ENCODE peak calls at places on chromosomes 2 and 18, in nine cellular contexts. X, D, M, T, W, G, I, L and Q are unnamed samples.

GRCh38 chr2:196399736-196400691 is 228.6 kb upstream of the STK17B start:
- DNase-seq in I (no peak), G (peak), W (peak), T (no peak), M (no peak), L (no peak), D (no peak), X (peak), Q (no peak)

GRCh38 chr2:220455389-220455788 is 828.0 kb downstream of the SLC4A3 start:
- DNase-seq in G (no peak), L (no peak), M (no peak), W (peak), I (no peak), D (no peak), X (peak), T (no peak), Q (no peak)

GRCh38 chr2:23256643-23257042 is 128.3 kb upstream of the KLHL29 start:
- DNase-seq in M (no peak), X (no peak), T (no peak), D (no peak), L (no peak), W (no peak), G (no peak), I (no peak), Q (no peak)

GRCh38 chr18:8948011-8948410 is 154.5 kb upstream of the NDUFV2 start:
- DNase-seq in X (no peak), D (no peak), L (no peak), T (no peak), I (no peak), W (no peak), M (no peak), G (no peak), Q (no peak)

GRCh38 chr2:217900010-217900779 is 102.6 kb downstream of the TNS1 start:
- DNase-seq in D (no peak), X (no peak), W (no peak), T (no peak), L (peak), G (no peak), M (no peak), I (no peak), Q (no peak)

GRCh38 chr2:222280795-222281194 is 18.0 kb downstream of the PAX3 start:
- DNase-seq in D (no peak), T (no peak), X (no peak), L (no peak), W (no peak), M (no peak), G (no peak), I (no peak), Q (no peak)

GRCh38 chr2:20443276-20443920 is 3.5 kb upstream of the RHOB start:
- DNase-seq in X (no peak), D (no peak), G (peak), M (no peak), I (no peak), L (no peak), T (no peak), W (peak), Q (no peak)

GRCh38 chr2:219381448-219381847 is 6.3 kb downstream of the DNPEP start:
- DNase-seq in D (no peak), X (no peak), T (no peak), M (no peak), W (no peak), L (no peak), G (no peak), I (no peak), Q (no peak)

GRCh38 chr2:162025121-162025911 is 48.7 kb downstream of the DPP4 start:
- DNase-seq in M (no peak), T (no peak), L (no peak), W (peak), X (peak), D (no peak), G (peak), I (no peak), Q (no peak)

GRCh38 chr2:112027767-112028166 is 27.3 kb upstream of the TMEM87B start:
- DNase-seq in T (no peak), L (no peak), I (no peak), X (no peak), D (no peak), G (no peak), M (no peak), W (no peak), Q (no peak)

GRCh38 chr2:74886811-74887210 is 52.9 kb downstream of the HK2 start:
- DNase-seq in X (no peak), I (peak), W (no peak), G (no peak), D (no peak), M (no peak), L (no peak), T (no peak), Q (no peak)

GRCh38 chr2:143429932-143430331 is 300.7 kb downstream of the ARHGAP15 start:
- DNase-seq in L (no peak), W (peak), X (no peak), G (peak), D (no peak), T (no peak), M (no peak), I (no peak), Q (no peak)

GRCh38 chr2:69741281-69742169 is at the start of gene ANXA4:
- DNase-seq in T (peak), I (peak), G (peak), D (peak), W (peak), M (peak), L (peak), X (peak), Q (peak)

GRCh38 chr2:224284134-224284946 is 117.6 kb downstream of the FAM124B start:
- DNase-seq in X (no peak), M (no peak), I (no peak), L (no peak), T (no peak), G (peak), W (peak), D (peak), Q (no peak)

GRCh38 chr2:94992360-94992759 is 33.1 kb upstream of the MAL start:
- DNase-seq in D (no peak), W (no peak), L (no peak), T (no peak), I (no peak), X (no peak), G (no peak), M (no peak), Q (no peak)

GRCh38 chr2:239265681-239266435 is 135.0 kb downstream of the HDAC4 start:
- DNase-seq in L (no peak), X (no peak), D (no peak), M (no peak), T (no peak), W (no peak), G (no peak), I (no peak), Q (no peak)

GRCh38 chr18:79484661-79485621 is 89.2 kb downstream of the NFATC1 start:
- DNase-seq in M (no peak), W (peak), L (no peak), X (peak), D (no peak), G (peak), I (no peak), T (no peak), Q (no peak)

GRCh38 chr18:23356915-23357421 is 96.1 kb upstream of the RIOK3 start:
- DNase-seq in G (peak), D (no peak), X (no peak), M (no peak), L (no peak), I (no peak), T (no peak), W (peak), Q (no peak)

GRCh38 chr2:171109571-171109970 is 51.1 kb downstream of the TLK1 start:
- DNase-seq in L (no peak), I (no peak), D (no peak), X (no peak), M (no peak), T (no peak), W (no peak), G (no peak), Q (no peak)

GRCh38 chr2:167869200-167869599 is 378.2 kb downstream of the STK39 start:
- DNase-seq in L (no peak), D (no peak), T (no peak), X (no peak), W (no peak), G (no peak), M (no peak), I (no peak), Q (no peak)

GRCh38 chr2:238235331-238235732 is 4.5 kb downstream of the HES6 start:
- DNase-seq in M (no peak), I (no peak), G (peak), W (peak), X (no peak), T (no peak), L (no peak), D (no peak), Q (no peak)

GRCh38 chr2:201257381-201257940 is 2.9 kb upstream of the CASP8 start:
- DNase-seq in M (no peak), X (no peak), D (no peak), G (no peak), I (no peak), L (no peak), W (no peak), T (peak), Q (no peak)

GRCh38 chr2:207993141-207993763 is 32.1 kb downstream of the PLEKHM3 start:
- DNase-seq in L (no peak), I (no peak), X (peak), T (no peak), G (peak), D (no peak), M (no peak), W (peak), Q (no peak)

GRCh38 chr2:86807462-86808275 is 17.0 kb upstream of the CD8A start:
- DNase-seq in W (peak), I (peak), L (peak), T (no peak), G (peak), D (peak), X (no peak), M (no peak), Q (no peak)

GRCh38 chr2:108139521-108139920 is 100.2 kb upstream of the SULT1C3 start:
- DNase-seq in G (peak), I (no peak), M (no peak), W (peak), T (no peak), L (no peak), D (no peak), X (no peak), Q (no peak)

GRCh38 chr2:70527447-70528080 is 26.1 kb downstream of the TGFA start:
- DNase-seq in M (no peak), T (no peak), D (no peak), I (no peak), W (no peak), G (no peak), X (no peak), L (no peak), Q (no peak)

GRCh38 chr2:7829241-7829640 is 852.6 kb upstream of the ID2 start:
- DNase-seq in D (no peak), W (peak), M (no peak), I (no peak), X (no peak), L (no peak), G (no peak), T (no peak), Q (no peak)

GRCh38 chr2:7377861-7378569 is 460.8 kb downstream of the RNF144A start:
- DNase-seq in W (no peak), G (no peak), X (no peak), I (no peak), M (no peak), D (peak), T (no peak), L (peak), Q (no peak)